ENCODE peak calls at places on chromosomes 12 and 14, in four cellular contexts. O is testis, S is IMR-90, B is adrenal gland. V is an unnamed sample.

GRCh38 chr14:103624860-103625259 is 4.2 kb upstream of the KLC1 start:
- DNase-seq in S (peak; percentile 66), O (peak; percentile 20), B (peak; percentile 81), V (peak; percentile 71)

GRCh38 chr12:30980886-30981662 is 54.5 kb downstream of the TSPAN11 start:
- DNase-seq in O (no peak), S (no peak), B (no peak), V (no peak)

GRCh38 chr14:49586673-49587460 is 687 bp upstream of the RPS29 start:
- DNase-seq in B (no peak), O (peak; percentile 26), S (peak; percentile 82), V (peak; percentile 40)

GRCh38 chr12:39682689-39683477 is 63.3 kb upstream of the ABCD2 start:
- DNase-seq in S (no peak), B (no peak), O (no peak), V (no peak)

GRCh38 chr12:48980389-48980952 is 2.3 kb downstream of the WNT1 start:
- DNase-seq in S (no peak), B (no peak), O (no peak), V (peak; percentile 64)

GRCh38 chr12:100234591-100235304 is 32.1 kb downstream of the DEPDC4 start:
- DNase-seq in S (peak; percentile 86), B (peak; percentile 27), O (no peak), V (no peak)

GRCh38 chr12:132803883-132804282 is 24.8 kb downstream of the GOLGA3 start:
- DNase-seq in O (no peak), B (no peak), S (no peak), V (no peak)

GRCh38 chr12:110744697-110745264 is 2.1 kb upstream of the PPP1CC start:
- DNase-seq in B (no peak), O (no peak), S (no peak), V (peak; percentile 71)

GRCh38 chr14:93788557-93789365 is 476 bp upstream of the PRIMA1 start:
- DNase-seq in S (no peak), B (no peak), O (peak; percentile 29), V (no peak)

GRCh38 chr12:41014643-41015020 is 173.5 kb upstream of the PDZRN4 start:
- DNase-seq in O (no peak), B (no peak), S (peak; percentile 0), V (no peak)

GRCh38 chr14:46661728-46662127 is 10.1 kb upstream of the RPL10L start:
- DNase-seq in S (no peak), O (no peak), B (no peak), V (no peak)

GRCh38 chr12:84910549-84911241 is 1.9 kb downstream of the SLC6A15 start:
- DNase-seq in S (no peak), O (peak; percentile 30), B (no peak), V (no peak)

GRCh38 chr12:5335059-5335458 is 96.8 kb upstream of the NTF3 start:
- DNase-seq in B (no peak), O (no peak), S (peak; percentile 21), V (no peak)

GRCh38 chr14:105465209-105466031 is 9.2 kb upstream of the CRIP2 start:
- DNase-seq in B (no peak), S (no peak), O (no peak), V (no peak)

GRCh38 chr12:46214668-46215429 is 54.0 kb downstream of the SLC38A1 start:
- DNase-seq in B (no peak), O (no peak), S (peak; percentile 36), V (peak; percentile 27)

GRCh38 chr12:120965534-120966091 is 12.7 kb upstream of the HNF1A start:
- DNase-seq in O (no peak), B (no peak), S (no peak), V (peak; percentile 53)

GRCh38 chr12:117900561-117900960 is 68.2 kb downstream of the KSR2 start:
- DNase-seq in O (no peak), S (peak; percentile 8), B (no peak), V (no peak)

GRCh38 chr12:3326850-3327780 is 163.9 kb upstream of the PRMT8 start:
- DNase-seq in O (no peak), B (no peak), S (no peak), V (no peak)

GRCh38 chr14:35215110-35215872 is 76.9 kb upstream of the PSMA6 start:
- DNase-seq in O (no peak), S (peak; percentile 80), B (no peak), V (no peak)

GRCh38 chr12:124655317-124656213 is 88.2 kb upstream of the NCOR2 start:
- DNase-seq in B (peak; percentile 79), S (peak; percentile 93), O (peak; percentile 94), V (peak; percentile 66)

GRCh38 chr12:104752016-104752415 is 206.1 kb downstream of the SLC41A2 start:
- DNase-seq in B (no peak), S (no peak), O (no peak), V (no peak)

GRCh38 chr12:123936956-123937706 is 35.5 kb downstream of the CCDC92 start:
- DNase-seq in B (no peak), O (no peak), S (no peak), V (no peak)

GRCh38 chr12:110270125-110270962 is 10.7 kb upstream of the ATP2A2 start:
- DNase-seq in S (peak; percentile 73), O (peak; percentile 70), B (peak; percentile 79), V (no peak)

GRCh38 chr12:480831-481230 is 21.1 kb downstream of the B4GALNT3 start:
- DNase-seq in B (peak; percentile 33), O (no peak), S (peak; percentile 30), V (no peak)

GRCh38 chr14:72782182-72782508 is 111.8 kb downstream of the DPF3 start:
- DNase-seq in S (no peak), O (no peak), B (no peak), V (no peak)

GRCh38 chr12:100123316-100124095 is 19.2 kb downstream of the BLTP3B start:
- DNase-seq in B (no peak), S (no peak), O (no peak), V (no peak)

GRCh38 chr12:1184402-1184801 is 193.4 kb downstream of the ERC1 start:
- DNase-seq in S (peak; percentile 72), B (no peak), O (no peak), V (no peak)

GRCh38 chr14:92792885-92793284 is 1.2 kb upstream of the GOLGA5 start:
- DNase-seq in S (no peak), B (no peak), O (no peak), V (no peak)

GRCh38 chr14:80414080-80414479 is 202.8 kb upstream of the DIO2 start:
- DNase-seq in S (no peak), O (no peak), B (no peak), V (no peak)

GRCh38 chr14:68793734-68794129 is 865 bp upstream of the ZFP36L1 start:
- DNase-seq in B (no peak), O (no peak), S (no peak), V (no peak)

GRCh38 chr12:70393787-70394519 is 27.9 kb downstream of the KCNMB4 start:
- DNase-seq in O (no peak), B (peak; percentile 6), S (peak; percentile 11), V (no peak)

GRCh38 chr12:104750061-104750460 is 208.0 kb downstream of the SLC41A2 start:
- DNase-seq in B (peak; percentile 44), S (peak; percentile 75), O (no peak), V (no peak)

GRCh38 chr12:86091676-86092075 is 164.5 kb downstream of the MGAT4C start:
- DNase-seq in B (no peak), S (no peak), O (no peak), V (no peak)

GRCh38 chr12:23855813-23856212 is 93.7 kb downstream of the SOX5 start:
- DNase-seq in B (no peak), O (no peak), S (no peak), V (no peak)

DNA sequence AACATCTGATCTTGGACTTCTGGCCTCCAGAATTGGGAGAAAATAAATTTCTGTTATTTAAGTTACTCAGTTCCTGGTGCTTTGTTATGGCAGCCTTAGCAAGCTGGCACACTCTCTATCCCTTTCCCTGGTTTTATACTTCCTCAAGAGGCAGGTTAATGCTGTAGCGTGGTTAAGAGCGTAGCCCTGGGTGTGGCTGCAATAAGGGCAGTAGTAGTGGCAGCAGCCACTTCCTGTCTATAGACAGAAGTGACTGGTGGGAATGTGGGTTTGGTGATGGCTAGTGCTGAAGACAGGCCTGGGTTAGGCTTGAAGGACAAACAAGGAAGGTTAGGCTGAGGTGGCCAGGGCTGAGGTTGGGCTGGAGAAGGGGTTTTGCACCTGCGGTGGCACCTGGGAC is 3.6 kb upstream of the LGALS3 start:
- DNase-seq in O (no peak), S (no peak), B (peak; percentile 32), V (peak; percentile 86)
- H3K4me1 ChIP-seq in O (peaks cover 31% of the 10 kb centered on the region), S (peaks cover 16% of the 10 kb centered on the region), B (peaks cover 8% of the 10 kb centered on the region), V (peaks cover 28% of the 10 kb centered on the region)

GRCh38 chr12:106633451-106633823 is 50.6 kb downstream of the RFX4 start:
- DNase-seq in B (no peak), O (no peak), S (no peak), V (no peak)

GRCh38 chr12:106631797-106632196 is 49.0 kb downstream of the RFX4 start:
- DNase-seq in B (no peak), O (no peak), S (no peak), V (no peak)

GRCh38 chr12:106629797-106630669 is 47.2 kb downstream of the RFX4 start:
- DNase-seq in S (no peak), B (no peak), O (no peak), V (no peak)

GRCh38 chr12:106632797-106633450 is 50.1 kb downstream of the RFX4 start:
- DNase-seq in O (no peak), B (no peak), S (no peak), V (no peak)

DNA sequence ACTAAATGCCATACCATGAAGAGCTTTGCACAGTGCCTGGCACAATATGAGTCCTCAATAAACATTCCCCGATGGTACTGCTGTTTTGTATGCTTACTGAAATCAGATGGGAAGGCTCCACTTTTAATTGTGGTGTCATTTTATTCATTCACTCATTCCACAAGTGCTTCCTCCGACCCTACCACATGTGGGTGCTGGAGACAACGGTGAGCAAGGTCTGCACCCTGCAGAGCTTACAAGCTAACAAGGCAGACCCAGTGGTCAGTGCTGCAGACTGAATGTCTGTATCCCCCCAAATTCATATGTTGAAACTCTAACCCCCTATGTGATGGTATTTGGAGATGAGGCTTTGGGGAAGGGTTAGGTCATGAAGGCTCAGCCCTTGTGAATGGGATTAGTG is 48.3 kb downstream of the RFX4 start:
- DNase-seq in S (no peak), O (no peak), B (no peak), V (no peak)
- H3K4me1 ChIP-seq in S (no peaks in the 10 kb centered on the region), O (no peaks in the 10 kb centered on the region), B (no peaks in the 10 kb centered on the region), V (no peaks in the 10 kb centered on the region)

GRCh38 chr12:13198240-13198639 is 1.7 kb downstream of the EMP1 start:
- DNase-seq in B (no peak), O (no peak), S (no peak), V (no peak)
- H3K4me1 ChIP-seq in B (no peaks in the 10 kb centered on the region), O (peaks cover 19% of the 10 kb centered on the region), S (peaks cover 25% of the 10 kb centered on the region), V (peaks cover 13% of the 10 kb centered on the region)

GRCh38 chr12:51953011-51953568 is 1.6 kb downstream of the ACVR1B start:
- DNase-seq in O (no peak), B (no peak), S (no peak), V (peak; percentile 40)

GRCh38 chr12:51953925-51954324 is 2.4 kb downstream of the ACVR1B start:
- DNase-seq in B (no peak), S (no peak), O (no peak), V (no peak)

GRCh38 chr12:51954465-51955361 is 3.2 kb downstream of the ACVR1B start:
- DNase-seq in B (no peak), S (no peak), O (no peak), V (peak; percentile 73)

GRCh38 chr12:51958542-51958941 is 7.0 kb downstream of the ACVR1B start:
- DNase-seq in B (no peak), O (no peak), S (no peak), V (no peak)

DNA sequence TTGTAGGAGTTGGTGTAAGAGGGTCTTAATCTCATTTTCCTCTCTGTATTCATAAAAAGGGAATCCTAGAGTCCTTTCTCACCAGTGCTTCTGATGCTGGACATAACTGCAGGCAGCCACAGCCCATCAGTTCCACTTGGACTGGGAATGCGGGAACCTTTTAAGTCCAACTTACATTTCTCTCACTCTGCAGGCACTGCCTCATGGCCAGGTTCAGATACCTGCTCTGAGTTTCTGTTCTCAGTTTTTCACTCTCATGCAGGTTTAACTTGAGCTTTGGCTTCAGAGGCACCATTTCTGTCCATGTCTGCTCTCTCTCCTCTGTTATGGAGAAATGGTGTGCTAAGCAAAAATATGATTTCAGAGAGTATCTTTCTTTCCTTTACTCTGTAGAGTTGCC is 4.2 kb downstream of the ACVR1B start:
- DNase-seq in S (no peak), B (no peak), O (no peak), V (no peak)
- H3K4me1 ChIP-seq in S (peaks cover 12% of the 10 kb centered on the region), B (peaks cover 16% of the 10 kb centered on the region), O (peaks cover 26% of the 10 kb centered on the region), V (peaks cover 21% of the 10 kb centered on the region)